ENCODE peak calls at places on chromosomes 11 and 22, in seven cellular contexts. P is GM12878, E is heart right ventricle, K is esophagus squamous epithelium, G is tibial nerve, W is Peyer's patch, M is cardiac muscle cell. D is an unnamed sample.

GRCh38 chr22:45144928-45145327 is 18.8 kb upstream of the NUP50 start:
- DNase-seq in M (no peak), P (no peak), W (no peak), E (no peak), K (no peak), G (no peak), D (no peak)

GRCh38 chr11:3823303-3823702 is 14.9 kb downstream of the PGAP2 start:
- DNase-seq in P (no peak), G (no peak), M (peak; percentile 77), K (no peak), E (no peak), W (no peak), D (no peak)

GRCh38 chr11:69353696-69354544 is 60.0 kb downstream of the MYEOV start:
- DNase-seq in E (no peak), P (no peak), M (no peak), G (no peak), W (peak; percentile 15), K (no peak), D (no peak)

GRCh38 chr11:122168218-122168617 is 52.2 kb upstream of the BLID start:
- DNase-seq in P (no peak), M (no peak), E (no peak), W (no peak), G (no peak), K (no peak), D (no peak)

GRCh38 chr11:75615709-75616108 is 53.1 kb downstream of the MAP6 start:
- DNase-seq in W (no peak), E (no peak), K (no peak), G (no peak), P (no peak), M (no peak), D (no peak)

GRCh38 chr11:99199336-99199735 is 178.6 kb downstream of the CNTN5 start:
- DNase-seq in K (no peak), P (no peak), M (peak; percentile 3), G (no peak), E (no peak), W (no peak), D (no peak)

GRCh38 chr11:95501761-95502266 is 270.8 kb upstream of the SESN3 start:
- DNase-seq in P (no peak), E (no peak), M (no peak), W (no peak), G (no peak), K (no peak), D (no peak)

GRCh38 chr22:46622081-46622521 is 1.9 kb downstream of the GRAMD4 start:
- DNase-seq in M (no peak), E (peak; percentile 78), K (no peak), W (no peak), P (no peak), G (no peak), D (no peak)

GRCh38 chr11:110424775-110425444 is 4.8 kb upstream of the FDX1 start:
- DNase-seq in G (no peak), E (no peak), P (no peak), K (no peak), M (no peak), W (no peak), D (no peak)

GRCh38 chr11:86688398-86689179 is 16.2 kb upstream of the ME3 start:
- DNase-seq in P (peak; percentile 24), W (no peak), K (no peak), E (no peak), M (peak; percentile 39), G (no peak), D (no peak)

GRCh38 chr11:47161134-47161854 is 15.4 kb downstream of the ARFGAP2 start:
- DNase-seq in K (no peak), W (peak; percentile 71), E (peak; percentile 50), G (peak; percentile 43), M (peak; percentile 80), P (no peak), D (peak; percentile 64)

GRCh38 chr11:117387992-117388765 is 60.5 kb downstream of the CEP164 start:
- DNase-seq in K (no peak), P (no peak), E (no peak), W (no peak), G (no peak), M (peak; percentile 56), D (no peak)

GRCh38 chr11:43943931-43944751 is 1.7 kb downstream of the C11orf96 start:
- DNase-seq in K (no peak), E (no peak), G (no peak), W (no peak), M (peak; percentile 27), P (no peak), D (peak; percentile 53)

GRCh38 chr11:70569173-70569890 is 171.0 kb downstream of the CTTN start:
- DNase-seq in E (no peak), K (no peak), P (no peak), W (no peak), M (no peak), G (no peak), D (peak; percentile 28)

GRCh38 chr11:70569996-70570692 is 171.8 kb downstream of the CTTN start:
- DNase-seq in W (no peak), G (no peak), M (no peak), E (no peak), K (no peak), P (no peak), D (no peak)

GRCh38 chr11:70566768-70567530 is 168.6 kb downstream of the CTTN start:
- DNase-seq in P (no peak), K (no peak), W (no peak), E (no peak), M (no peak), G (no peak), D (no peak)

GRCh38 chr11:70567680-70568503 is 169.6 kb downstream of the CTTN start:
- DNase-seq in P (no peak), M (peak; percentile 62), G (peak; percentile 27), K (no peak), E (peak; percentile 43), W (peak; percentile 69), D (peak; percentile 39)

GRCh38 chr11:70568504-70569172 is 170.3 kb downstream of the CTTN start:
- DNase-seq in K (no peak), M (peak; percentile 76), E (peak; percentile 32), W (peak; percentile 70), G (peak; percentile 33), P (no peak), D (peak; percentile 29)
- TF ChIP-seq CTCF in K (no peak), M (peak; percentile 43), E (peak; percentile 62), W (no peak), G (no peak), P (no peak), D (no peak)

GRCh38 chr22:31870890-31871289 is 73.4 kb upstream of the YWHAH start:
- DNase-seq in W (peak; percentile 46), G (no peak), K (no peak), P (no peak), E (no peak), M (peak; percentile 41), D (no peak)
- TF ChIP-seq CTCF in W (peak; percentile 20), G (no peak), K (no peak), P (no peak), E (no peak), M (no peak), D (no peak)

DNA sequence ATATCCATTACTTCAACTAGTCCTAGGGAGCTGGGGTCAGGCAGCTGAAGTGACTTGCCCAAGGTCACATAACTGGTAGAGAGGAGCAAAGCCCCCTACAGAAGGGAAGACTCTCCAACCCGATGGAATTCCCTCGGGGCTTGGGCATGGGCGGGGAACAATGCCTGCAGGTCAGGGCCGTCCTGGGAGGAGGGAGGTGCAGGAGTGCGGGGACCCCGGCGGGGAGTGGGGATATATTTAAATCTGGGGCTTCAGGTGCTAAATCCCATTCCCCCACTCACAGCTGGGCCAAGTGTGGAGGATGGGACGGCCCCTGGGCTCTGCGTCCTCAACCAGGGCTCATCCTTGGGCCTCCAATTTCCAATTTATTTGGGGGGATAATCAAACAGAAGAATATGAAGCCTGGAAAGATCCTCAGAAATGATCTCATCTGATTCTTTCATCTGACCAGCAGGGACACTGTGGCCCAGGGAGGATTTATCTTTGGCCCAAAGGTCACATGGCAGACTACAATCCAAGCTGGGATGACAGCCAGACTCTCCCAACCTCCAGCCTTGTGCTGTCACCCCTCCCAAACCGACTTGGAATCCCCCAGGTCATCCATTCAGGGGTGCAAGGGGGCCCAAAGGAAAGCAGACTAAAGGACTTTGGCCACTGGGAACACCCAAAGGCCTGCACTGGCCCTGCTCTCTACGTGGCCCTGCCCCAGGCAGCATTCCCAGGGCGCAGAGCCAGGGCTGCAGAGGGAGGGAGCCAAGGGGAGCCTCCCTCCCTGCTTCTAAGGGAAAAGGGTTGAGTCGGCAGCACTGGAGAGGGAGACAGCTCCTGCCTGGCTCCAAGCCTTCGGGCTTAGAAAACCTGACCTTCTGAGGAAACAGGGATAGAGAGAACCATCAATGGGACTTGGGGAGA is 8.7 kb upstream of the C1QTNF6 start:
- DNase-seq in K (no peak), G (peak; percentile 77), P (no peak), E (peak; percentile 89), W (peak; percentile 89), M (peak; percentile 94), D (peak; percentile 94)
- TF ChIP-seq CTCF in K (no peak), G (peak; percentile 31), P (no peak), E (peak; percentile 49), W (peak; percentile 51), M (no peak), D (peak; percentile 32)

DNA sequence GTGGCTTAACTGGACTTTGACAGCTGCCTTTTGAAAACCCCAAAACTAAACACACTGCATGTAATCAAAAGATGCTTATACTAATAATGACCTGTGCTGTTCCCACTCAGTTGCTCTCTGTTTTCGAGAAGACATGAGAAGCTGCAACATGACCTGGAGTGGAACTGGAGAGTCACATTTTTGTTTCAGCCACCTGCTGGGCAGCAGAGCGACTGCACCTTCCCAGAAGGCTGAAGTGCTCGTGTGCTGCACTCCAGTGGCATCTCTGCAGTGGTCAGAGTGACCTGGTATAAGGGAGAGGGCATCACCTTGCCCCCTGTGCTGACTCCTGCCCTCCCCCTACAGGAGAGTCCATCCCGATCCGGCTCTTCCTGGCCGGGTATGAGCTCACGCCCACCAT is 8.6 kb downstream of the THYN1 start:
- DNase-seq in M (peak; percentile 34), G (no peak), W (no peak), E (no peak), P (no peak), K (no peak), D (no peak)
- TF ChIP-seq CTCF in M (peak; percentile 48), G (no peak), W (peak; percentile 18), E (peak; percentile 44), P (peak; percentile 63), K (peak; percentile 20), D (no peak)

DNA sequence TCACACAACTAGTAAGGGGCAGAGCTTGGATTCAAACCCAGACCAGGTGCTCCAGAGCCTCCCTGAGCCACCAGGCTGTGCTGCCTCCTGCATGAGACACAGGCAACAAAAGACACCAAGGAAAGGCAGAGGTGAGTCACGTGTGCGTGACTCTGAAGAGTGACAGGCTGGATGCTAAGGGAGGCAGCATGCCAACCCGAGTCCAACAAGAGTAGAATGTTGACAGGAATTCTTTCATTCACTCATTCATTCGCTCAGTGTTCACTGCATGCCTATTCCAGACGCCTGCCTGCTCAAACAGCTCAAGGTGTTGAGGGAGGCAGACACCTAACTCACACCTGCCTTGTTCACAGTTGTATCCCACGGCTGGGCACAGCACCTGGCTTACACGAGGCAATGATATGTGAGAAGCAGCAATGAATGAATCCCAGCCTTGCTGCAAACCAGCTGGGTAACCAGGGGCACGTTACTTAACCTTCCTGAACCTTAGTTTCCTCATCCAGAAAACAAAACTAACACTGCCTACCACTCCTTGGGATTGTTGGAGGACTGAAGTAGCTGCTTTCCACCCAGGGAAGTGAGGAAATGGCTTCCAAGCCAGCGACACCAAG is 73.8 kb upstream of the ARFGAP3 start:
- DNase-seq in W (no peak), M (no peak), G (no peak), K (no peak), P (no peak), E (peak; percentile 57), D (no peak)
- TF ChIP-seq CTCF in W (peak; percentile 43), M (no peak), G (no peak), K (peak; percentile 46), P (peak; percentile 37), E (peak; percentile 46), D (no peak)

D was measured in ovary.